ENCODE peak calls at places on chromosome 3, in nine cellular contexts. E is NCI-H460, K is IMR-90, O is mucosa of descending colon, M is nephron progenitor cell, A is WERI-Rb-1, Q is DMS 273 treated with DMSO at 0.1 percent for 48 hours, V is endothelial cell of umbilical vein, L is hypothalamus. X is an unnamed sample.

GRCh38 chr3:45760878-45761711 is 35.2 kb downstream of the SLC6A20 start:
- DNase-seq in Q (peak), V (peak), K (peak), A (peak), E (peak), M (peak), L (no peak), O (peak), X (peak)

GRCh38 chr3:141056716-141057115 is 5.6 kb downstream of the SPSB4 start:
- DNase-seq in V (no peak), M (peak), L (no peak), O (no peak), E (no peak), A (peak), Q (peak), K (no peak), X (no peak)

GRCh38 chr3:129530331-129530761 is 1.9 kb downstream of the RHO start:
- DNase-seq in V (peak), Q (no peak), A (no peak), L (no peak), K (peak), M (no peak), O (no peak), E (no peak), X (no peak)

GRCh38 chr3:53044371-53045106 is 1.3 kb downstream of the SFMBT1 start:
- DNase-seq in O (no peak), A (peak), K (peak), E (peak), V (peak), M (no peak), Q (no peak), L (peak), X (no peak)

GRCh38 chr3:148240351-148240750 is 457.4 kb upstream of the AGTR1 start:
- DNase-seq in M (no peak), E (no peak), Q (no peak), A (no peak), L (no peak), K (no peak), O (no peak), V (no peak), X (no peak)

GRCh38 chr3:50623840-50624474 is 7.0 kb downstream of the MAPKAPK3 start:
- DNase-seq in O (no peak), Q (no peak), A (no peak), K (peak), V (peak), M (no peak), E (no peak), L (no peak), X (no peak)

GRCh38 chr3:109643590-109643989 is 306.2 kb upstream of the DPPA4 start:
- DNase-seq in K (peak), L (no peak), A (no peak), M (no peak), E (peak), V (no peak), O (no peak), Q (no peak), X (no peak)

GRCh38 chr3:156620901-156621300 is 53.5 kb upstream of the TIPARP start:
- DNase-seq in V (no peak), O (no peak), K (no peak), A (no peak), Q (no peak), E (no peak), L (no peak), M (no peak), X (no peak)

GRCh38 chr3:129654126-129654525 is 47.6 kb upstream of the PLXND1 start:
- DNase-seq in A (no peak), M (no peak), O (no peak), V (no peak), L (no peak), Q (no peak), K (peak), E (no peak), X (no peak)

GRCh38 chr3:23489338-23490158 is 286.4 kb downstream of the UBE2E2 start:
- DNase-seq in L (no peak), E (no peak), A (no peak), V (peak), Q (no peak), M (no peak), K (peak), O (no peak), X (no peak)

GRCh38 chr3:138450704-138451424 is 16.4 kb downstream of the ESYT3 start:
- DNase-seq in K (no peak), L (no peak), V (no peak), E (no peak), O (no peak), M (no peak), Q (no peak), A (peak), X (no peak)

GRCh38 chr3:153768559-153769469 is 352.4 kb upstream of the ARHGEF26 start:
- DNase-seq in O (peak), A (peak), M (peak), Q (no peak), K (peak), V (peak), E (peak), L (no peak), X (no peak)

GRCh38 chr3:115285001-115285400 is 137.9 kb upstream of the ZBTB20 start:
- DNase-seq in M (no peak), K (no peak), O (no peak), V (no peak), L (no peak), Q (no peak), A (peak), E (no peak), X (no peak)

GRCh38 chr3:139122221-139122581 is 77.5 kb upstream of the PRR23C start:
- DNase-seq in M (no peak), L (no peak), E (no peak), V (no peak), Q (no peak), O (no peak), A (no peak), K (peak), X (no peak)

GRCh38 chr3:154584041-154584440 is 154.1 kb upstream of the GPR149 start:
- DNase-seq in Q (no peak), K (no peak), E (no peak), V (no peak), M (no peak), A (no peak), O (no peak), L (no peak), X (no peak)

GRCh38 chr3:4805662-4806061 is 173.6 kb upstream of the BHLHE40 start:
- DNase-seq in L (no peak), A (no peak), V (no peak), Q (no peak), K (no peak), O (no peak), E (no peak), M (no peak), X (no peak)

GRCh38 chr3:37287776-37288175 is 113.4 kb upstream of the LRRFIP2 start:
- DNase-seq in A (no peak), K (peak), M (no peak), E (no peak), V (peak), Q (no peak), L (no peak), O (no peak), X (no peak)

GRCh38 chr3:46089237-46090011 is 62.1 kb upstream of the XCR1 start:
- DNase-seq in M (no peak), V (no peak), O (peak), A (no peak), E (no peak), Q (no peak), L (no peak), K (peak), X (peak)

GRCh38 chr3:27559835-27560234 is 75.7 kb upstream of the SLC4A7 start:
- DNase-seq in L (no peak), K (peak), A (no peak), M (no peak), V (peak), Q (no peak), O (no peak), E (no peak), X (no peak)

GRCh38 chr3:83500422-83500821 is 1458.4 kb upstream of the CADM2 start:
- DNase-seq in O (no peak), V (no peak), E (no peak), M (no peak), A (no peak), K (no peak), L (no peak), Q (no peak), X (no peak)

GRCh38 chr3:38396861-38397260 is 50.3 kb downstream of the XYLB start:
- DNase-seq in V (no peak), E (no peak), L (no peak), Q (no peak), A (no peak), O (no peak), K (no peak), M (no peak), X (no peak)

GRCh38 chr3:8503461-8503860 is 1.8 kb downstream of the LMCD1 start:
- DNase-seq in O (no peak), L (no peak), A (no peak), E (no peak), M (no peak), Q (no peak), K (no peak), V (peak), X (no peak)

GRCh38 chr3:8778475-8778874 is 9.1 kb upstream of the OXTR start:
- DNase-seq in O (no peak), E (no peak), Q (no peak), L (no peak), K (peak), V (no peak), M (no peak), A (no peak), X (no peak)

GRCh38 chr3:164450276-164450905 is 627.9 kb downstream of the SI start:
- DNase-seq in K (no peak), M (no peak), E (no peak), O (no peak), V (no peak), Q (no peak), L (no peak), A (no peak), X (no peak)

GRCh38 chr3:140553591-140553990 is 124.3 kb upstream of the TRIM42 start:
- DNase-seq in E (no peak), L (no peak), Q (no peak), K (no peak), M (no peak), O (no peak), V (no peak), A (no peak), X (no peak)

GRCh38 chr3:69565316-69565715 is 173.9 kb upstream of the MITF start:
- DNase-seq in M (no peak), O (no peak), A (no peak), E (no peak), Q (no peak), L (no peak), K (no peak), V (no peak), X (no peak)

GRCh38 chr3:122689587-122689986 is 8.9 kb downstream of the PARP14 start:
- DNase-seq in Q (no peak), O (no peak), E (no peak), L (no peak), A (no peak), V (no peak), K (peak), M (no peak), X (no peak)

GRCh38 chr3:36911990-36912804 is 32.7 kb downstream of the TRANK1 start:
- DNase-seq in O (no peak), Q (peak), L (no peak), V (peak), M (no peak), A (no peak), K (peak), E (no peak), X (no peak)

GRCh38 chr3:174949523-174949922 is 90.4 kb downstream of the NAALADL2 start:
- DNase-seq in O (no peak), Q (no peak), L (no peak), E (peak), A (no peak), M (no peak), K (peak), V (peak), X (no peak)

GRCh38 chr3:12425850-12426579 is 58.3 kb upstream of the TSEN2 start:
- DNase-seq in A (no peak), K (no peak), V (no peak), E (no peak), M (no peak), Q (no peak), O (no peak), L (no peak), X (no peak)